ENCODE peak calls at places on chromosomes 16 and 17, in six cellular contexts. X is osteoblast; B is non-pigmented ciliary epithelial cell; Q is CD4-positive, alpha-beta T cell; L is NCI-H345; A is activated T-cell treated with anti-CD3 and anti-CD28 coated beads, Interleukin-2, amount 50 U/mL, for 4 hours. Y is an unnamed sample.
A peak's percentile ranks its signal among the peaks of the same experiment; 100 is the strongest.

GRCh38 chr17:29617481-29618271 is 5.0 kb downstream of the CORO6 start:
- DNase-seq in X (peak; percentile 87), A (peak; percentile 89), L (peak; percentile 72), B (no peak), Q (peak; percentile 90), Y (peak; percentile 95)

GRCh38 chr16:79970551-79971236 is 370.2 kb upstream of the MAF start:
- DNase-seq in Q (no peak), A (no peak), B (no peak), L (no peak), X (no peak), Y (no peak)

GRCh38 chr16:81443688-81444447 is 740 bp upstream of the CMIP start:
- DNase-seq in Q (no peak), A (no peak), L (no peak), X (peak; percentile 46), B (no peak), Y (no peak)

GRCh38 chr16:10661236-10661635 is 33.5 kb downstream of the TEKT5 start:
- DNase-seq in L (no peak), A (no peak), X (no peak), Q (no peak), B (no peak), Y (peak; percentile 13)

GRCh38 chr17:81712468-81713003 is 452 bp downstream of the SLC25A10 start:
- DNase-seq in L (no peak), Q (no peak), A (no peak), X (peak; percentile 99), B (no peak), Y (no peak)

GRCh38 chr16:53893731-53894435 is 189.9 kb downstream of the FTO start:
- DNase-seq in Q (no peak), X (peak; percentile 78), A (no peak), B (peak; percentile 48), L (no peak), Y (no peak)

GRCh38 chr17:44913676-44914075 is 1.6 kb downstream of the GFAP start:
- DNase-seq in B (no peak), Q (no peak), L (no peak), A (no peak), X (peak; percentile 53), Y (peak; percentile 64)

GRCh38 chr16:15879255-15879804 is 9.1 kb downstream of the CEP20 start:
- DNase-seq in L (peak; percentile 15), X (peak; percentile 83), A (no peak), B (peak; percentile 76), Q (no peak), Y (peak; percentile 20)

GRCh38 chr16:59111280-59111679 is 377.2 kb upstream of the GOT2 start:
- DNase-seq in X (no peak), Q (no peak), L (no peak), B (no peak), A (no peak), Y (no peak)

GRCh38 chr17:65684631-65685030 is 123.2 kb upstream of the AXIN2 start:
- DNase-seq in X (no peak), B (no peak), L (no peak), A (no peak), Q (no peak), Y (no peak)

GRCh38 chr16:46923513-46924295 is 39.5 kb downstream of the GPT2 start:
- DNase-seq in L (no peak), A (no peak), Q (no peak), X (no peak), B (no peak), Y (no peak)

GRCh38 chr16:17105239-17105721 is 365.5 kb downstream of the XYLT1 start:
- DNase-seq in L (no peak), A (no peak), X (peak; percentile 86), Q (no peak), B (no peak), Y (no peak)

GRCh38 chr17:31299624-31300023 is 2.6 kb upstream of the OMG start:
- DNase-seq in X (no peak), B (no peak), Q (no peak), L (no peak), A (no peak), Y (no peak)

GRCh38 chr16:67910162-67910561 is 17.1 kb downstream of the PSKH1 start:
- DNase-seq in Q (no peak), L (peak; percentile 50), A (no peak), B (no peak), X (peak; percentile 59), Y (no peak)

GRCh38 chr17:61393550-61393903 is 6.1 kb upstream of the TBX2 start:
- DNase-seq in Q (no peak), L (peak; percentile 23), A (no peak), X (no peak), B (no peak), Y (no peak)

GRCh38 chr17:60743812-60744211 is 66.2 kb downstream of the BCAS3 start:
- DNase-seq in Q (no peak), A (no peak), B (no peak), L (no peak), X (no peak), Y (no peak)

GRCh38 chr16:11884035-11884434 is 31.7 kb downstream of the GSPT1 start:
- DNase-seq in A (no peak), Q (no peak), L (no peak), X (no peak), B (no peak), Y (no peak)

GRCh38 chr17:79785900-79786810 is 8.2 kb downstream of the CBX2 start:
- DNase-seq in B (no peak), Q (no peak), X (peak; percentile 83), A (no peak), L (no peak), Y (no peak)

GRCh38 chr17:83200231-83200699 is 120.9 kb downstream of the METRNL start:
- DNase-seq in Q (peak; percentile 40), X (peak; percentile 97), A (peak; percentile 32), B (no peak), L (no peak), Y (peak; percentile 94)

GRCh38 chr16:592518-593306 is 2.8 kb downstream of the RAB40C start:
- DNase-seq in B (no peak), Q (no peak), L (peak; percentile 85), A (no peak), X (peak; percentile 78), Y (no peak)

GRCh38 chr17:68318103-68318991 is 27.1 kb downstream of the ARSG start:
- DNase-seq in Q (no peak), X (peak; percentile 85), L (peak; percentile 9), A (no peak), B (peak; percentile 19), Y (no peak)

GRCh38 chr16:53991181-53992056 is 287.5 kb downstream of the FTO start:
- DNase-seq in A (no peak), Q (no peak), X (no peak), B (peak; percentile 32), L (no peak), Y (no peak)

GRCh38 chr16:77273-77806 is 685 bp upstream of the MPG start:
- DNase-seq in L (peak; percentile 40), A (peak; percentile 18), B (no peak), X (peak; percentile 98), Q (peak; percentile 40), Y (no peak)

GRCh38 chr16:74699666-74700065 is 996 bp downstream of the MLKL start:
- DNase-seq in X (no peak), L (no peak), B (no peak), A (no peak), Q (no peak), Y (no peak)

GRCh38 chr16:48963901-48964615 is 317.6 kb downstream of the CBLN1 start:
- DNase-seq in A (no peak), L (no peak), X (no peak), Q (no peak), B (peak; percentile 55), Y (no peak)

GRCh38 chr17:56274491-56274890 is 121.2 kb downstream of the ANKFN1 start:
- DNase-seq in L (no peak), X (no peak), A (no peak), Q (no peak), B (no peak), Y (no peak)

GRCh38 chr16:30934827-30935557 is 11.6 kb downstream of the FBXL19 start:
- DNase-seq in L (no peak), Q (no peak), X (peak; percentile 93), B (no peak), A (no peak), Y (no peak)